ENCODE peak calls at places on chromosomes 11 and 22, in five cellular contexts. U, V, X, L and T are unnamed samples. For H3K36me3, the result is how much of the 10 kb centered on the place peaks cover.

GRCh38 chr22:50699001-50699753 is 26.6 kb downstream of the SHANK3 start:
- DNase-seq in U (no peak), L (no peak), X (no peak), V (no peak), T (no peak)

GRCh38 chr11:6864436-6864835 is 1.6 kb downstream of the OR10A2 start:
- DNase-seq in V (no peak), U (no peak), X (no peak), L (no peak), T (no peak)

GRCh38 chr11:29319231-29319630 is 697.6 kb downstream of the KCNA4 start:
- DNase-seq in V (no peak), L (no peak), X (no peak), U (no peak), T (no peak)

GRCh38 chr11:131973017-131973416 is 602.6 kb downstream of the NTM start:
- DNase-seq in U (no peak), V (no peak), L (no peak), X (no peak), T (no peak)

GRCh38 chr11:7668911-7669310 is 4.4 kb downstream of the CYB5R2 start:
- DNase-seq in X (no peak), U (no peak), V (no peak), L (no peak), T (no peak)

GRCh38 chr11:86145439-86146156 is 76.7 kb upstream of the PICALM start:
- DNase-seq in L (no peak), V (no peak), U (no peak), X (no peak), T (peak)

GRCh38 chr22:23035557-23036277 is 34.6 kb upstream of the GNAZ start:
- DNase-seq in V (no peak), U (no peak), L (peak), X (peak), T (no peak)

GRCh38 chr11:64998690-64999431 is 2.1 kb upstream of the BATF2 start:
- DNase-seq in L (no peak), X (no peak), U (no peak), V (no peak), T (peak)

GRCh38 chr22:35569916-35570315 is 29.3 kb downstream of the RASD2 start:
- DNase-seq in V (no peak), L (no peak), X (no peak), U (no peak), T (no peak)

GRCh38 chr11:120128392-120129172 is 9.3 kb downstream of the TRIM29 start:
- DNase-seq in X (no peak), V (no peak), U (no peak), L (no peak), T (peak)

GRCh38 chr11:126352163-126352562 is 3.3 kb upstream of the ST3GAL4 start:
- DNase-seq in X (no peak), V (no peak), U (no peak), L (no peak), T (no peak)

GRCh38 chr11:6647282-6647679 is 8.3 kb downstream of the DCHS1 start:
- DNase-seq in L (no peak), V (no peak), X (no peak), U (no peak), T (no peak)

GRCh38 chr22:50153056-50153755 is 17.3 kb upstream of the PANX2 start:
- DNase-seq in V (no peak), X (no peak), L (no peak), U (no peak), T (no peak)

GRCh38 chr11:75174781-75175370 is 24.0 kb downstream of the SLCO2B1 start:
- DNase-seq in U (no peak), L (no peak), X (no peak), V (no peak), T (no peak)

GRCh38 chr11:117900144-117900651 is 23.7 kb upstream of the FXYD6 start:
- DNase-seq in U (no peak), L (peak), X (no peak), V (no peak), T (no peak)

GRCh38 chr11:76772100-76772782 is 10.9 kb upstream of the TSKU start:
- DNase-seq in L (no peak), X (no peak), U (no peak), V (no peak), T (peak)

GRCh38 chr22:47899894-47900293 is 1137.4 kb downstream of the TBC1D22A start:
- DNase-seq in V (no peak), L (no peak), X (no peak), U (no peak), T (no peak)

GRCh38 chr11:90434858-90435257 is 212.0 kb upstream of the CHORDC1 start:
- DNase-seq in V (peak), L (no peak), X (no peak), U (no peak), T (peak)

GRCh38 chr11:122727101-122727929 is 71.8 kb downstream of the UBASH3B start:
- DNase-seq in L (no peak), V (no peak), X (no peak), U (no peak), T (no peak)

DNA sequence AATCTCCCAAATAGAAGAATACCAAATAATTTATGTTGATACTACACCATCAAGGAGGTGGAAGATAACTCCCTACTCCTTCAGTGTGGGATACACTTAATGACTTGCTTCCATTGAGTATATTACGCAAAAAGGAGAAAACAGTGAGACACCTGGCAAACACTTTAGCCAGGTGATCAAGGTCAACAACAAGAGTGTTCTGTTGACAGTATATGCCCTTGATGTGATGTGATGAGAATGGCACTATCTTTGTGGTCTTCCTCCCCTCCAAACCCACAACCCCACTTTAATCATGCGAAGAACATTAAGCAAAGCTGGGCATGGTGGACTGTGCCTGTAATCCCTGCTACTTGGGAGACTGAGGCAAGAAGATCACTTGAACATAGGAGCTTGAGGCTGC is 26.0 kb downstream of the MAPK1 start:
- DNase-seq in V (no peak), U (no peak), L (no peak), X (no peak), T (peak)
- TF ChIP-seq ZNF274 in V (no peak), U (no peak), L (no peak), X (no peak), T (no peak)

DNA sequence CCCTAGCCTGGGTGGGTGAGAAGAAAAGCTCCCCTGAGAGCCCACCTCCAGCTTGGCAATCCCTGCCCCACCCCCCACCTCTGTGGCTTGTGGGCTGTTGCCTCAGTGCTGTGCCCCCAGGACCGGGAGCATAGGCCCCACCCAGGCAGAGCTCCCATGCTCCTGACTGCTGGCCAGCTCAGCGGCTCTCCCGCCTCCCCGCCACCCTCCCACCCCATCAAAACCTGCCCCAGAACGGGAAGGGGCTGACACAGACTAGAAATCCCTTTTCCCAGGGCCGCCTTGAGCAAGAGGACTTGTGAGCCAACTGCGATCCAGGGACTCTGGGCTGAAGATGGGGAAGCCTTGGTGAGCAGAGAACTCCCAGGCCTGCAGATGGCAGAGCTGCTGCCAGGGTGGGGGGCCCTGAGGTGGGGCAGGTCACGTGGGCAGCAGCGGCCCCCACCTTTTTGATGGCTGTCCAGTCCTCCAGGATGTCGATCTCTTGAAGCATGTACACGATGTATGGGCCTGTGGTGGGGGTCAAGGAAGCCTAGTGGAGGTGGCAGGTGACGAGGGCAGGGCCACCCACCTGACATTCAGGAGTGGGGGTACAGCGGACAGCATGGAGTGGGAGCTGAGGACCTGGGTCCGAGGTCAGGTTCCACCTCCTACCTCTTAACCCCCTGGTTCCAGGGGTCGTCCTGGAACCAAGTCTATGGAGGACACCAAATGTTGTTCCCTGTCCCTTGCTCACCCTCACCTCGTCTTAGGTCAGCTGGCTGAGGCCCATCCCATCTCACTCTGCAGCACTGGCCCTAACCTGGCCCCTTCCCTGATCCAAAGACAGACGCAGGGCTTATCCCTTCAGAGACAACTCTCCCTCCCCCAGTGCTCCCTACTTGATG is 2.3 kb upstream of the RIN1 start:
- DNase-seq in U (no peak), L (no peak), V (no peak), X (no peak), T (no peak)
- H3K36me3 ChIP-seq in U (under half), L (under half), V (half or more), X (half or more), T (under half)

GRCh38 chr22:20805972-20806471 is 32.1 kb downstream of the SERPIND1 start:
- DNase-seq in L (no peak), X (no peak), V (peak), U (no peak), T (no peak)
- TF ChIP-seq ZNF274 in L (no peak), X (no peak), V (no peak), U (no peak), T (no peak)

GRCh38 chr11:78370406-78371172 is 47.0 kb downstream of the GAB2 start:
- DNase-seq in V (no peak), L (no peak), X (no peak), U (no peak), T (peak)

GRCh38 chr11:78372114-78372768 is 45.4 kb downstream of the GAB2 start:
- DNase-seq in U (no peak), V (no peak), L (no peak), X (no peak), T (no peak)

GRCh38 chr11:78371221-78371899 is 46.3 kb downstream of the GAB2 start:
- DNase-seq in X (no peak), L (no peak), V (no peak), U (no peak), T (no peak)

GRCh38 chr11:78374917-78375316 is 42.7 kb downstream of the GAB2 start:
- DNase-seq in X (no peak), U (no peak), V (no peak), L (no peak), T (no peak)

DNA sequence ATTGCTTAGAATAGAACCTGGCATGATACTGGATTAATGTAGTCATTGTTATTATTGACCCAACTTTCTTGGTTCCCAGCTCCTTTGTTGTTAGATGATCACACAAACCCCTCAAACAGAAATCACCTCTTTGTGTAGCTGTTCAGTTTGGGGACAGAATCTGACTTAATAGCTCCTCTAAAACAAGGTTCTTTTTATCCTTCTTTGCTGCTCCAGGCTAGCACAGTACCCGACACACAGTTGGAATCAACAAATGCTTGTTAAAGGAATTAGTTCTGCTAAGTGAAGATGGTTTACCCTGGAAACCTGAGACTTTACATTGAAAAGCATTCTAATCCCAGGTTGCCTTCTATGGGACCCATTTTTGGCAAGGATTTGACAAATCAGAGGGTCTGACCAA is 43.9 kb downstream of the GAB2 start:
- DNase-seq in U (no peak), V (no peak), L (no peak), X (no peak), T (no peak)
- H3K36me3 ChIP-seq in U (under half), V (under half), L (under half), X (under half), T (under half)

GRCh38 chr22:26610072-26610958 is 7.5 kb downstream of the CRYBB1 start:
- DNase-seq in V (no peak), L (peak), U (no peak), X (no peak), T (no peak)

GRCh38 chr22:26608129-26608528 is 9.7 kb downstream of the CRYBB1 start:
- DNase-seq in U (no peak), V (no peak), X (no peak), L (no peak), T (no peak)

GRCh38 chr22:26612652-26613051 is 5.2 kb downstream of the CRYBB1 start:
- DNase-seq in X (no peak), U (no peak), V (no peak), L (no peak), T (no peak)

GRCh38 chr22:26609287-26609686 is 8.5 kb downstream of the CRYBB1 start:
- DNase-seq in U (no peak), V (no peak), L (no peak), X (no peak), T (no peak)

GRCh38 chr22:26610983-26611382 is 6.8 kb downstream of the CRYBB1 start:
- DNase-seq in U (no peak), V (no peak), L (no peak), X (peak), T (no peak)
- TF ChIP-seq ZNF274 in U (no peak), V (no peak), L (no peak), X (no peak), T (no peak)